ENCODE peak calls at places on chromosomes 4 and X, in six cellular contexts. F is K562, P is A549, Y is SK-N-SH, B is HCT116, D is H1. I is an unnamed sample.
A peak's percentile ranks its signal among the peaks of the same experiment; 100 is the strongest.

GRCh38 chr4:41120297-41121217 is 93.8 kb downstream of the APBB2 start:
- DNase-seq in P (no peak), B (no peak), D (no peak), Y (no peak), F (no peak), I (peak; percentile 59)

GRCh38 chr4:150348079-150348478 is 233.9 kb upstream of the MAB21L2 start:
- DNase-seq in B (peak; percentile 41), D (no peak), P (no peak), F (no peak), Y (no peak), I (peak; percentile 65)

GRCh38 chr4:182448281-182449151 is 205.3 kb downstream of the TENM3 start:
- DNase-seq in D (peak; percentile 77), F (peak; percentile 81), Y (peak; percentile 97), P (peak; percentile 72), B (peak; percentile 59), I (peak; percentile 93)

GRCh38 chrX:26037367-26037766 is 100.8 kb upstream of the MAGEB18 start:
- DNase-seq in P (no peak), D (no peak), Y (no peak), F (no peak), B (no peak), I (no peak)

GRCh38 chr4:128573781-128574508 is 235.6 kb upstream of the JADE1 start:
- DNase-seq in B (no peak), D (no peak), F (no peak), P (peak; percentile 83), Y (no peak), I (peak; percentile 91)

GRCh38 chr4:22688236-22688635 is 4.5 kb upstream of the GBA3 start:
- DNase-seq in B (no peak), P (no peak), Y (no peak), D (no peak), F (no peak), I (no peak)

GRCh38 chr4:15162046-15162445 is 159.8 kb downstream of the CPEB2 start:
- DNase-seq in Y (no peak), F (no peak), P (no peak), D (no peak), B (no peak), I (no peak)

GRCh38 chrX:110561036-110561435 is 202.4 kb downstream of the RTL9 start:
- DNase-seq in Y (no peak), D (no peak), F (no peak), P (no peak), B (no peak), I (no peak)

GRCh38 chr4:82123934-82124333 is 249.9 kb downstream of the HNRNPD start:
- DNase-seq in P (no peak), B (no peak), F (no peak), D (peak; percentile 10), Y (no peak), I (no peak)

GRCh38 chr4:6263541-6264540 is 5.8 kb upstream of the WFS1 start:
- DNase-seq in F (no peak), Y (peak; percentile 69), P (no peak), B (no peak), D (no peak), I (peak; percentile 63)

GRCh38 chr4:145390566-145390965 is 91.1 kb upstream of the SMAD1 start:
- DNase-seq in P (no peak), B (no peak), Y (no peak), F (no peak), D (no peak), I (no peak)

GRCh38 chrX:134377537-134377936 is 82.4 kb upstream of the HPRT1 start:
- DNase-seq in F (peak; percentile 14), P (no peak), B (no peak), D (no peak), Y (peak; percentile 37), I (peak; percentile 52)

GRCh38 chrX:24862343-24862742 is 153.4 kb downstream of the ARX start:
- DNase-seq in F (no peak), Y (no peak), B (no peak), D (no peak), P (no peak), I (peak; percentile 52)

GRCh38 chr4:141922224-141922623 is 285.8 kb downstream of the IL15 start:
- DNase-seq in F (no peak), P (no peak), D (no peak), B (no peak), Y (no peak), I (no peak)
- TF ChIP-seq RAD21 in F (no peak), P (no peak), D (no peak), B (no peak), Y (no peak), I (no peak)

GRCh38 chr4:2834001-2834921 is 9.4 kb upstream of the ADD1 start:
- DNase-seq in D (no peak), P (no peak), F (no peak), B (no peak), Y (no peak), I (no peak)
- TF ChIP-seq RAD21 in D (no peak), P (no peak), F (no peak), B (no peak), Y (no peak), I (no peak)

GRCh38 chr4:26466871-26467270 is 23.4 kb downstream of the CCKAR start:
- DNase-seq in Y (no peak), D (no peak), B (no peak), F (no peak), P (no peak), I (no peak)
- TF ChIP-seq RAD21 in Y (no peak), D (no peak), B (no peak), F (no peak), P (no peak), I (no peak)

GRCh38 chrX:45068555-45068954 is 132.1 kb downstream of the DIPK2B start:
- DNase-seq in D (no peak), B (no peak), Y (no peak), F (no peak), P (no peak), I (no peak)
- TF ChIP-seq RAD21 in D (no peak), B (no peak), Y (no peak), F (no peak), P (no peak), I (no peak)

GRCh38 chrX:123771449-123772064 is 38.7 kb upstream of the THOC2 start:
- DNase-seq in D (no peak), B (no peak), F (no peak), Y (no peak), P (no peak), I (no peak)

DNA sequence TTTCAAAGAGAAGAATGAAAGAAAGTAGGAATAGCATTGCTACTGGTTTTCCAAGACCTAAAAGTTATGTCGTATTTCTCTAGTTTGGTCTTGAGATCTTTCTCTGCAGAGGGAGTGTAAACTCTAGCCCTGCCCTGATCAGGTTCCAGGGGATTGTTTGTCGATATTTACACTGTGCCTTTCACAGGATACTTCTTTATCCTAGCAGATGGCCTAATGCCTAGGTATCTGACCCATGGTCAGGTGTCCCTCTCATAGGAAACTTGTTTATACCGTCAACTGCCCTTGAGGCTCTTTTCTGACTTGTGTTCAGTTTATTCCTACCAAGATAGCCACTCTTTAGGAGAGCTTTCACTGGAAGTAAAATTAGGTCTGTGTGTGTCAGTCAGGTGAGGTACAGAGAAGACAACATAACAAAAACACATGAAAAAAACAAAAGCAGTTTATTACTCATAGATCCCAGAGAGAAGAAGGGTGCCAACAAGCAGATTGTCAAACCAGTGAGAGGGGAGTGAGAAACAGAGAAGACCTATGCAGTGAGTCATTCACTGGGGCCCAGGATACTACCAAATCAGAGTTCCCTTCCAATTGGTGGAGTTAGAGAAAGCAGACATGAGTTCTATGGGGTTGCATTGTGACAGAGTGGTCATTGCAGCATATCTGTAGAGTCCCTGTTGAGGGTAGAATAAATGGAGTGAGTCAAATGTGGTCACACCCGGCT is 40.6 kb upstream of the THOC2 start:
- DNase-seq in D (no peak), Y (no peak), B (no peak), F (no peak), P (no peak), I (no peak)
- TF ChIP-seq RAD21 in D (no peak), Y (no peak), B (no peak), F (no peak), P (no peak), I (no peak)

GRCh38 chr4:661231-661630 is 12.8 kb downstream of the ATP5ME start:
- DNase-seq in P (no peak), Y (no peak), D (no peak), B (no peak), F (no peak), I (no peak)
- TF ChIP-seq RAD21 in P (no peak), Y (no peak), D (no peak), B (no peak), F (no peak), I (no peak)

DNA sequence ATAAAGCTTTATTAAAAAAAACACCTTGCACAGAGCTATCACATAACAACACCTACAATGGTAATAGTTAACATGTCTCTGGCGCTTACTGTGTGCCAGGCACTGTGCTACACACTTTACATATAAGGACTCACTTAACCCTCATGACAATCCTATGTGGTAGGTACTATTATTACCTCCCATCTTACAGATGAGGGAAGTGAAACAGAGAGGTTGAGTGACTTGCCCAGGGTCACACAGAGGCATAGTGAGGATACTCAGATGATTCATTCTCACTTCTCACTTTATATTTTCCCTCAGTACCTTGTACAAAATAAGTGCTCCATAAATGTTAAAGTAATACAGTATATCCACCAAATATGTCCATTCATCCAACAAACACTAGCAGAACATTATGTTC is 43.4 kb upstream of the IQSEC2 start:
- DNase-seq in P (no peak), D (no peak), F (no peak), Y (no peak), B (no peak), I (no peak)
- TF ChIP-seq RAD21 in P (no peak), D (no peak), F (no peak), Y (no peak), B (no peak), I (no peak)

GRCh38 chr4:108168672-108169562 is at the start of gene LEF1:
- DNase-seq in D (peak; percentile 49), B (no peak), Y (peak; percentile 63), F (peak; percentile 73), P (no peak), I (peak; percentile 11)

GRCh38 chr4:108166441-108167315 is 2.1 kb downstream of the LEF1 start:
- DNase-seq in Y (peak; percentile 47), P (no peak), F (peak; percentile 69), B (no peak), D (no peak), I (no peak)

GRCh38 chr4:108166038-108166437 is 2.7 kb downstream of the LEF1 start:
- DNase-seq in F (peak; percentile 22), B (no peak), P (no peak), D (no peak), Y (no peak), I (no peak)

GRCh38 chr4:108169639-108170038 is 907 bp upstream of the LEF1 start:
- DNase-seq in B (no peak), Y (no peak), P (no peak), D (no peak), F (no peak), I (no peak)

DNA sequence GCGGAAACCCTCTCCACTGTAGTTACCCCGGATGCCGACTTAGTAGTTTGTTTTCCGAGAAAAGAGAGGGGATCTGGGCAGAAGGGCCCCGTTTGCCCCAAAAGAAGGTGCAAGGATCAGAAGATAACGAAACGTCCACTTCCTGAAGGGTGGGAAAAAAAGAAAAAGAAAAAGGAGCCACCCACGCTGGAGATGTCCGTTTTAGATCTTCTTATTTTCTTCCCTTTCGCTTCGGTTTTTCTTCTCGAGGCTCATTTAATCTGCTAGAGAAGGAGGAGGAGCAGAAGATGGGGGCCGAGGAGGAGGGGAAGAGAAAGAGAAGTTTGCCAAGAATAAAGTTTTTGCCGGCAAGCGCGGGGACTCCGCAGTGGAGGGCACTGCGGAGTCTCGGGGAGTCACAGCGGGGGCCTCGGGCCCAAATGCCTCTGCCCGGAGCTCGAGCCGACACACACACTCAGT is 490 bp downstream of the LEF1 start:
- DNase-seq in B (no peak), F (no peak), D (no peak), Y (no peak), P (no peak), I (peak; percentile 8)
- TF ChIP-seq RAD21 in B (no peak), F (no peak), D (no peak), Y (no peak), P (no peak), I (no peak)

GRCh38 chr4:168537556-168537955 is 40.7 kb downstream of the PALLD start:
- DNase-seq in D (no peak), P (no peak), Y (no peak), F (no peak), B (no peak), I (no peak)
- TF ChIP-seq RAD21 in D (no peak), P (no peak), Y (no peak), F (no peak), B (no peak), I (no peak)